ENCODE peak calls at places on chromosome 14, in five cellular contexts. One of them, this sample, is unnamed.

GRCh38 chr14:90797919-90798318 is 18.3 kb downstream of the TTC7B start:
- DNase-seq in neural progenitor cell: no peak
- DNase-seq in testis: no peak
- DNase-seq in CD8-positive, alpha-beta T cell: no peak
- DNase-seq in K562: no peak
- DNase-seq in this sample: no peak

GRCh38 chr14:52413729-52414453 is 99.8 kb downstream of the PTGER2 start:
- DNase-seq in neural progenitor cell: no peak
- DNase-seq in testis: no peak
- DNase-seq in CD8-positive, alpha-beta T cell: no peak
- DNase-seq in K562: no peak
- DNase-seq in this sample: no peak

GRCh38 chr14:92037989-92038388 is 1.9 kb downstream of the TRIP11 start:
- DNase-seq in neural progenitor cell: no peak
- DNase-seq in testis: no peak
- DNase-seq in CD8-positive, alpha-beta T cell: no peak
- DNase-seq in K562: no peak
- DNase-seq in this sample: no peak

GRCh38 chr14:96320605-96321004 is 42.5 kb downstream of the ATG2B start:
- DNase-seq in neural progenitor cell: no peak
- DNase-seq in testis: no peak
- DNase-seq in CD8-positive, alpha-beta T cell: no peak
- DNase-seq in K562: no peak
- DNase-seq in this sample: no peak

GRCh38 chr14:68408680-68409079 is 384.2 kb downstream of the ZFP36L1 start:
- DNase-seq in neural progenitor cell: no peak
- DNase-seq in testis: no peak
- DNase-seq in CD8-positive, alpha-beta T cell: no peak
- DNase-seq in K562: no peak
- DNase-seq in this sample: no peak

GRCh38 chr14:78758333-78758732 is 588.2 kb downstream of the NRXN3 start:
- DNase-seq in neural progenitor cell: peak; percentile 59
- DNase-seq in testis: peak; percentile 27
- DNase-seq in CD8-positive, alpha-beta T cell: no peak
- DNase-seq in K562: peak; percentile 11
- DNase-seq in this sample: peak; percentile 27

GRCh38 chr14:55103005-55103640 is 25.9 kb upstream of the LGALS3 start:
- DNase-seq in neural progenitor cell: peak; percentile 62
- DNase-seq in testis: peak; percentile 78
- DNase-seq in CD8-positive, alpha-beta T cell: peak; percentile 46
- DNase-seq in K562: peak; percentile 84
- DNase-seq in this sample: peak; percentile 90

GRCh38 chr14:39218171-39218769 is 15.4 kb upstream of the MIA2 start:
- DNase-seq in neural progenitor cell: no peak
- DNase-seq in testis: peak; percentile 17
- DNase-seq in CD8-positive, alpha-beta T cell: no peak
- DNase-seq in K562: no peak
- DNase-seq in this sample: peak; percentile 19

GRCh38 chr14:24911324-24912095 is 138.4 kb downstream of the STXBP6 start:
- DNase-seq in neural progenitor cell: no peak
- DNase-seq in testis: peak; percentile 18
- DNase-seq in CD8-positive, alpha-beta T cell: no peak
- DNase-seq in K562: no peak
- DNase-seq in this sample: no peak

GRCh38 chr14:32679927-32680612 is 258.6 kb upstream of the NPAS3 start:
- DNase-seq in neural progenitor cell: no peak
- DNase-seq in testis: no peak
- DNase-seq in CD8-positive, alpha-beta T cell: no peak
- DNase-seq in K562: no peak
- DNase-seq in this sample: no peak

GRCh38 chr14:68377459-68377858 is 415.4 kb downstream of the ZFP36L1 start:
- DNase-seq in neural progenitor cell: peak; percentile 14
- DNase-seq in testis: peak; percentile 78
- DNase-seq in CD8-positive, alpha-beta T cell: no peak
- DNase-seq in K562: peak; percentile 60
- DNase-seq in this sample: no peak

GRCh38 chr14:103195828-103196615 is 72.8 kb downstream of the TNFAIP2 start:
- DNase-seq in neural progenitor cell: no peak
- DNase-seq in testis: no peak
- DNase-seq in CD8-positive, alpha-beta T cell: no peak
- DNase-seq in K562: no peak
- DNase-seq in this sample: no peak

GRCh38 chr14:70188292-70188607 is 501 bp downstream of the SLC8A3 start:
- DNase-seq in neural progenitor cell: peak; percentile 59
- DNase-seq in testis: no peak
- DNase-seq in CD8-positive, alpha-beta T cell: no peak
- DNase-seq in K562: no peak
- DNase-seq in this sample: no peak

GRCh38 chr14:100725587-100726387 is 905 bp upstream of the DLK1 start:
- DNase-seq in neural progenitor cell: no peak
- DNase-seq in testis: no peak
- DNase-seq in CD8-positive, alpha-beta T cell: no peak
- DNase-seq in K562: no peak
- DNase-seq in this sample: no peak

GRCh38 chr14:22472935-22473854 is 115.8 kb downstream of the DAD1 start:
- DNase-seq in neural progenitor cell: peak; percentile 72
- DNase-seq in testis: peak; percentile 58
- DNase-seq in CD8-positive, alpha-beta T cell: no peak
- DNase-seq in K562: peak; percentile 33
- DNase-seq in this sample: peak; percentile 59

GRCh38 chr14:23067847-23068791 is 10.8 kb upstream of the CDH24 start:
- DNase-seq in neural progenitor cell: no peak
- DNase-seq in testis: no peak
- DNase-seq in CD8-positive, alpha-beta T cell: no peak
- DNase-seq in K562: peak; percentile 35
- DNase-seq in this sample: no peak

GRCh38 chr14:91349481-91350074 is 68.0 kb downstream of the CCDC88C start:
- DNase-seq in neural progenitor cell: no peak
- DNase-seq in testis: no peak
- DNase-seq in CD8-positive, alpha-beta T cell: no peak
- DNase-seq in K562: no peak
- DNase-seq in this sample: no peak

GRCh38 chr14:95044463-95045254 is 112.7 kb downstream of the DICER1 start:
- DNase-seq in neural progenitor cell: no peak
- DNase-seq in testis: no peak
- DNase-seq in CD8-positive, alpha-beta T cell: no peak
- DNase-seq in K562: peak; percentile 13
- DNase-seq in this sample: no peak

GRCh38 chr14:31696378-31696777 is 135.2 kb downstream of the NUBPL start:
- DNase-seq in neural progenitor cell: no peak
- DNase-seq in testis: no peak
- DNase-seq in CD8-positive, alpha-beta T cell: no peak
- DNase-seq in K562: no peak
- DNase-seq in this sample: no peak

GRCh38 chr14:78611796-78612571 is 441.8 kb downstream of the NRXN3 start:
- DNase-seq in neural progenitor cell: no peak
- DNase-seq in testis: no peak
- DNase-seq in CD8-positive, alpha-beta T cell: no peak
- DNase-seq in K562: no peak
- DNase-seq in this sample: no peak

GRCh38 chr14:102378830-102379229 is 16.1 kb downstream of the TECPR2 start:
- DNase-seq in neural progenitor cell: no peak
- DNase-seq in testis: no peak
- DNase-seq in CD8-positive, alpha-beta T cell: no peak
- DNase-seq in K562: no peak
- DNase-seq in this sample: no peak

GRCh38 chr14:68397827-68398226 is 395.0 kb downstream of the ZFP36L1 start:
- DNase-seq in neural progenitor cell: no peak
- DNase-seq in testis: no peak
- DNase-seq in CD8-positive, alpha-beta T cell: no peak
- DNase-seq in K562: no peak
- DNase-seq in this sample: no peak

GRCh38 chr14:68195126-68195525 is 375.5 kb downstream of the RAD51B start:
- DNase-seq in neural progenitor cell: no peak
- DNase-seq in testis: no peak
- DNase-seq in CD8-positive, alpha-beta T cell: no peak
- DNase-seq in K562: no peak
- DNase-seq in this sample: no peak

GRCh38 chr14:103697196-103697595 is 18.1 kb downstream of the XRCC3 start:
- DNase-seq in neural progenitor cell: no peak
- DNase-seq in testis: no peak
- DNase-seq in CD8-positive, alpha-beta T cell: no peak
- DNase-seq in K562: no peak
- DNase-seq in this sample: no peak

GRCh38 chr14:51006781-51007211 is 62.5 kb upstream of the PYGL start:
- DNase-seq in neural progenitor cell: no peak
- DNase-seq in testis: no peak
- DNase-seq in CD8-positive, alpha-beta T cell: no peak
- DNase-seq in K562: no peak
- DNase-seq in this sample: peak; percentile 78

DNA sequence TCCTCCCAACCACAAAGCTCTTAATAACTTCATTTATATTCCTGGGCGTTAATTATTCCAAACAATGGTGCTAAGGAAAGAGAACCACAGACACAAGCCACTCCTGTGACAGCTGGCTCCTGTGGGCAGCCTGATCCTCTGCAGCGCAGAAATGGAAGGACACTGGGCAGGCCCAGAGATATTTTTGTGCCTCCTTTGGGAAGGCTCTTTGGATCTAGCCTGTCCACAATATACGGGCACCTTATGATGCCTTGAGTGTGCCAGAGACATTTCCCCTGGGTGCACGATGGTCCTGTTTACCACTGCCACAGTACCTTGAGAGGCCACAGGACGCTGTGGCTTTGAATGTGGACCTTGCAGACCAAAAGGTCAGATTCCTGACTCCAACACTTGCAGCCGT is 2.1 kb downstream of the ASB2 start:
- DNase-seq in neural progenitor cell: no peak
- DNase-seq in testis: no peak
- DNase-seq in CD8-positive, alpha-beta T cell: no peak
- DNase-seq in K562: no peak
- DNase-seq in this sample: no peak
- H3K4me3 ChIP-seq in neural progenitor cell: no peak overlapping the region
- H3K4me3 ChIP-seq in testis: no peak overlapping the region
- H3K4me3 ChIP-seq in CD8-positive, alpha-beta T cell: no peak overlapping the region
- H3K4me3 ChIP-seq in K562: no peak overlapping the region
- H3K4me3 ChIP-seq in this sample: no peak overlapping the region

GRCh38 chr14:105012171-105012985 is 8.5 kb downstream of the CDCA4 start:
- DNase-seq in neural progenitor cell: no peak
- DNase-seq in testis: no peak
- DNase-seq in CD8-positive, alpha-beta T cell: no peak
- DNase-seq in K562: no peak
- DNase-seq in this sample: peak; percentile 69
- TF ChIP-seq CTCF in neural progenitor cell: peak; percentile 27
- TF ChIP-seq CTCF in testis: no peak
- TF ChIP-seq CTCF in CD8-positive, alpha-beta T cell: no peak
- TF ChIP-seq CTCF in K562: no peak
- TF ChIP-seq CTCF in this sample: peak; percentile 54

DNA sequence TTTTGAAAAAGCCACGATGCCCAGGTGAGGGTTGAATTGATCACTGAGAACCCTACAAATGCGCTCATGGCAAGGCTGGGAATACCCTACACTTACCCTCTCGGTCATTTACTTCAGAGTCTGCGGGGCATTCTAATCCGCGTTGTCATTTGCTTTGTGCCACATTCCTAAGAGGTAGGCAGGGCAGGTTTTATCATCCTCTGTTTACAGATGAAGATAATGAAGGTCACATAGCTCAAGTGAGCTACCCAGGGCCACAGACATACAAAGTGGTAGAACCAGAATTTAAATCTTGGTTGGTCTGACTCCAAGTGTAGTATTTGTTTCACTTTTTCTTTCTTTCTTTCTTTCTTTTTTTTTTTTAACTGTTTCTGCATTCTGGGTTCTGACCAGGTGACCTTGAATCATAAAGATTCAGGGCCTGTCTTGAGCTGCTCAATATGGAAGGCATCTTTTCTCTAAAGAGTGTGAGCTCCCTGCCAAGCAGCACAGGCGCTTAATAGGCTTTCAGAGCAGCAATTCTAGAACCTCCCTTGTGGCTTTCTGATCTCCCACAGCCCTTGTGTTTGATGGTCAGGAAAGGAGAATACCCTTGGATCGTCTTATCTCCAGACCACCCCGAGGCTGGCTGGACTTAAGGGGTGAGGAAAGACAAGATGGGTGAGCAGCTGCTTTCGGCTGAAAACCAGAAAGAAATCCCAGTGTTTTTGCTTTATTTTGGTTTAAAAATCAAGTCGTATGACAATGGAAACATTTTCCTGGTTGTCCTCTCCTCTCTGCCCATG is 662 bp upstream of the BATF start:
- DNase-seq in neural progenitor cell: no peak
- DNase-seq in testis: no peak
- DNase-seq in CD8-positive, alpha-beta T cell: no peak
- DNase-seq in K562: no peak
- DNase-seq in this sample: no peak
- H3K4me3 ChIP-seq in neural progenitor cell: no peak overlapping the region
- H3K4me3 ChIP-seq in testis: no peak overlapping the region
- H3K4me3 ChIP-seq in CD8-positive, alpha-beta T cell: peak overlapping the region; percentile 75
- H3K4me3 ChIP-seq in K562: no peak overlapping the region
- H3K4me3 ChIP-seq in this sample: no peak overlapping the region

DNA sequence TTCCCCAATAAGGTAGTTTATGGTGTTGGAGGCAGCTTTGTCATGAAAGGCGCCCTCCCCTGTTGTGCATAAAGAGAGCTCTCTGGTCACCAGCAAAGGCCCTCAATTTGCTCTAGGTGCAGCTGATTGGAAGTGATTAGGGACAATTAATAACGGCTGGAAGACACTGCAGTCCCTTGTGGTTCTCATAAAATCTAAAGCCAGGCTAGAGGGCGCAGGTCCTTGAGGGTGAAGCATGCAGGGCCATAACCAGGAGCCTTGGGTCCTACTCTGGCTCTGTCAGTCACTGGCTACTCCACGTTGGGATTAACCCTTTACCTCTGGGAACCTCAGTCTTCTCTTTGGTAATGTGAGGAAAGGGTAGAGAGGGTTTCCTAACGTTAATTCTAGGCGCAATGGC is 1.9 kb downstream of the DAAM1 start:
- DNase-seq in neural progenitor cell: peak; percentile 70
- DNase-seq in testis: peak; percentile 48
- DNase-seq in CD8-positive, alpha-beta T cell: no peak
- DNase-seq in K562: no peak
- DNase-seq in this sample: peak; percentile 5
- TF ChIP-seq CTCF in neural progenitor cell: peak; percentile 45
- TF ChIP-seq CTCF in testis: no peak
- TF ChIP-seq CTCF in CD8-positive, alpha-beta T cell: no peak
- TF ChIP-seq CTCF in K562: no peak
- TF ChIP-seq CTCF in this sample: no peak

DNA sequence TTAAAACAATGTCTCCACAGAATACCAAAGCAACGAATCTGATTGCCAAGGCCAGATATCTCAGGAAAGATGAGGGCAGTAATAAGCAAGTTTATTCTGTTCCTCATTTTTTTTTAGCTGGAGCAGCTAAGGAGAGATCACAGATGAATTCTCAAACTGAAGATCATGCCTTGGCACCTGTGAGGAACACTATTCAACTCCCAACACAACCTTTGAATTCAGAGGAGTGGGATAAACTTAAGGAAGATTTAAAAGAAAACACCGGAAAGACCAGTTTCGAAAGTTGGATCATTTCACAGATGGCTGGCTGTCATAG is 994 bp downstream of the PRORP start:
- DNase-seq in neural progenitor cell: no peak
- DNase-seq in testis: no peak
- DNase-seq in CD8-positive, alpha-beta T cell: no peak
- DNase-seq in K562: no peak
- DNase-seq in this sample: no peak
- H3K4me3 ChIP-seq in neural progenitor cell: peak overlapping the region; percentile 82
- H3K4me3 ChIP-seq in testis: no peak overlapping the region
- H3K4me3 ChIP-seq in CD8-positive, alpha-beta T cell: peak overlapping the region; percentile 90
- H3K4me3 ChIP-seq in K562: peak overlapping the region; percentile 62
- H3K4me3 ChIP-seq in this sample: peak overlapping the region; percentile 45